ENCODE peak calls at places on chromosomes 12 and 14, in seven cellular contexts. One of them, this sample, is unnamed.

GRCh38 chr14:101825797-101826196 is 64.3 kb downstream of the PPP2R5C start:
- DNase-seq in cardiac muscle cell: no peak
- DNase-seq in stimulated activated CD4-positive, alpha-beta T cell treated with anti-CD3 and anti-CD28 coated beads, Interleukin-2, amount 100 ng/mL, for 24 hours: no peak
- DNase-seq in iPS DF 6.9: no peak
- DNase-seq in MCF 10A: no peak
- DNase-seq in posterior vena cava: no peak
- DNase-seq in sigmoid colon: no peak
- DNase-seq in this sample: no peak

GRCh38 chr14:105092124-105092911 is 27.1 kb upstream of the GPR132 start:
- DNase-seq in cardiac muscle cell: no peak
- DNase-seq in stimulated activated CD4-positive, alpha-beta T cell treated with anti-CD3 and anti-CD28 coated beads, Interleukin-2, amount 100 ng/mL, for 24 hours: no peak
- DNase-seq in iPS DF 6.9: no peak
- DNase-seq in MCF 10A: peak; percentile 36
- DNase-seq in posterior vena cava: peak; percentile 79
- DNase-seq in sigmoid colon: peak; percentile 84
- DNase-seq in this sample: peak; percentile 89

GRCh38 chr12:65561798-65562382 is 262.4 kb upstream of the HMGA2 start:
- DNase-seq in cardiac muscle cell: peak; percentile 78
- DNase-seq in stimulated activated CD4-positive, alpha-beta T cell treated with anti-CD3 and anti-CD28 coated beads, Interleukin-2, amount 100 ng/mL, for 24 hours: no peak
- DNase-seq in iPS DF 6.9: no peak
- DNase-seq in MCF 10A: peak; percentile 40
- DNase-seq in posterior vena cava: no peak
- DNase-seq in sigmoid colon: no peak
- DNase-seq in this sample: no peak

GRCh38 chr14:83347874-83348273 is 1814.2 kb upstream of the SEL1L start:
- DNase-seq in cardiac muscle cell: no peak
- DNase-seq in stimulated activated CD4-positive, alpha-beta T cell treated with anti-CD3 and anti-CD28 coated beads, Interleukin-2, amount 100 ng/mL, for 24 hours: no peak
- DNase-seq in iPS DF 6.9: no peak
- DNase-seq in MCF 10A: no peak
- DNase-seq in posterior vena cava: no peak
- DNase-seq in sigmoid colon: no peak
- DNase-seq in this sample: no peak

GRCh38 chr14:105144231-105144665 is 24.3 kb downstream of the JAG2 start:
- DNase-seq in cardiac muscle cell: no peak
- DNase-seq in stimulated activated CD4-positive, alpha-beta T cell treated with anti-CD3 and anti-CD28 coated beads, Interleukin-2, amount 100 ng/mL, for 24 hours: no peak
- DNase-seq in iPS DF 6.9: no peak
- DNase-seq in MCF 10A: no peak
- DNase-seq in posterior vena cava: peak; percentile 74
- DNase-seq in sigmoid colon: peak; percentile 41
- DNase-seq in this sample: no peak

GRCh38 chr14:103284574-103285467 is 49.2 kb upstream of the EIF5 start:
- DNase-seq in cardiac muscle cell: peak; percentile 41
- DNase-seq in stimulated activated CD4-positive, alpha-beta T cell treated with anti-CD3 and anti-CD28 coated beads, Interleukin-2, amount 100 ng/mL, for 24 hours: no peak
- DNase-seq in iPS DF 6.9: no peak
- DNase-seq in MCF 10A: peak; percentile 57
- DNase-seq in posterior vena cava: peak; percentile 34
- DNase-seq in sigmoid colon: no peak
- DNase-seq in this sample: no peak

GRCh38 chr12:74980510-74980909 is 229.1 kb downstream of the KCNC2 start:
- DNase-seq in cardiac muscle cell: no peak
- DNase-seq in stimulated activated CD4-positive, alpha-beta T cell treated with anti-CD3 and anti-CD28 coated beads, Interleukin-2, amount 100 ng/mL, for 24 hours: no peak
- DNase-seq in iPS DF 6.9: no peak
- DNase-seq in MCF 10A: no peak
- DNase-seq in posterior vena cava: no peak
- DNase-seq in sigmoid colon: no peak
- DNase-seq in this sample: no peak

GRCh38 chr12:9132008-9132535 is 16.4 kb upstream of the A2M start:
- DNase-seq in cardiac muscle cell: no peak
- DNase-seq in stimulated activated CD4-positive, alpha-beta T cell treated with anti-CD3 and anti-CD28 coated beads, Interleukin-2, amount 100 ng/mL, for 24 hours: no peak
- DNase-seq in iPS DF 6.9: no peak
- DNase-seq in MCF 10A: no peak
- DNase-seq in posterior vena cava: no peak
- DNase-seq in sigmoid colon: no peak
- DNase-seq in this sample: no peak

GRCh38 chr14:76940057-76940456 is 88.5 kb downstream of the IRF2BPL start:
- DNase-seq in cardiac muscle cell: no peak
- DNase-seq in stimulated activated CD4-positive, alpha-beta T cell treated with anti-CD3 and anti-CD28 coated beads, Interleukin-2, amount 100 ng/mL, for 24 hours: no peak
- DNase-seq in iPS DF 6.9: no peak
- DNase-seq in MCF 10A: no peak
- DNase-seq in posterior vena cava: no peak
- DNase-seq in sigmoid colon: no peak
- DNase-seq in this sample: no peak

GRCh38 chr12:90015228-90015627 is 306.6 kb upstream of the ATP2B1 start:
- DNase-seq in cardiac muscle cell: peak; percentile 55
- DNase-seq in stimulated activated CD4-positive, alpha-beta T cell treated with anti-CD3 and anti-CD28 coated beads, Interleukin-2, amount 100 ng/mL, for 24 hours: no peak
- DNase-seq in iPS DF 6.9: no peak
- DNase-seq in MCF 10A: peak; percentile 12
- DNase-seq in posterior vena cava: no peak
- DNase-seq in sigmoid colon: no peak
- DNase-seq in this sample: no peak

GRCh38 chr12:49843871-49844437 is 1.0 kb upstream of the BCDIN3D start:
- DNase-seq in cardiac muscle cell: no peak
- DNase-seq in stimulated activated CD4-positive, alpha-beta T cell treated with anti-CD3 and anti-CD28 coated beads, Interleukin-2, amount 100 ng/mL, for 24 hours: no peak
- DNase-seq in iPS DF 6.9: no peak
- DNase-seq in MCF 10A: no peak
- DNase-seq in posterior vena cava: no peak
- DNase-seq in sigmoid colon: no peak
- DNase-seq in this sample: no peak

GRCh38 chr14:69268223-69268622 is 8.3 kb downstream of the GALNT16 start:
- DNase-seq in cardiac muscle cell: peak; percentile 31
- DNase-seq in stimulated activated CD4-positive, alpha-beta T cell treated with anti-CD3 and anti-CD28 coated beads, Interleukin-2, amount 100 ng/mL, for 24 hours: no peak
- DNase-seq in iPS DF 6.9: no peak
- DNase-seq in MCF 10A: no peak
- DNase-seq in posterior vena cava: no peak
- DNase-seq in sigmoid colon: no peak
- DNase-seq in this sample: no peak

GRCh38 chr12:45648070-45648469 is 81.4 kb upstream of the ARID2 start:
- DNase-seq in cardiac muscle cell: no peak
- DNase-seq in stimulated activated CD4-positive, alpha-beta T cell treated with anti-CD3 and anti-CD28 coated beads, Interleukin-2, amount 100 ng/mL, for 24 hours: no peak
- DNase-seq in iPS DF 6.9: no peak
- DNase-seq in MCF 10A: no peak
- DNase-seq in posterior vena cava: no peak
- DNase-seq in sigmoid colon: no peak
- DNase-seq in this sample: no peak

GRCh38 chr12:93098077-93098476 is 169.0 kb upstream of the EEA1 start:
- DNase-seq in cardiac muscle cell: peak; percentile 55
- DNase-seq in stimulated activated CD4-positive, alpha-beta T cell treated with anti-CD3 and anti-CD28 coated beads, Interleukin-2, amount 100 ng/mL, for 24 hours: peak; percentile 72
- DNase-seq in iPS DF 6.9: no peak
- DNase-seq in MCF 10A: peak; percentile 59
- DNase-seq in posterior vena cava: peak; percentile 82
- DNase-seq in sigmoid colon: no peak
- DNase-seq in this sample: no peak

GRCh38 chr14:68624541-68625220 is 168.2 kb downstream of the ZFP36L1 start:
- DNase-seq in cardiac muscle cell: no peak
- DNase-seq in stimulated activated CD4-positive, alpha-beta T cell treated with anti-CD3 and anti-CD28 coated beads, Interleukin-2, amount 100 ng/mL, for 24 hours: no peak
- DNase-seq in iPS DF 6.9: no peak
- DNase-seq in MCF 10A: no peak
- DNase-seq in posterior vena cava: no peak
- DNase-seq in sigmoid colon: no peak
- DNase-seq in this sample: no peak

GRCh38 chr14:41120400-41120799 is 486.3 kb upstream of the LRFN5 start:
- DNase-seq in cardiac muscle cell: no peak
- DNase-seq in stimulated activated CD4-positive, alpha-beta T cell treated with anti-CD3 and anti-CD28 coated beads, Interleukin-2, amount 100 ng/mL, for 24 hours: no peak
- DNase-seq in iPS DF 6.9: no peak
- DNase-seq in MCF 10A: no peak
- DNase-seq in posterior vena cava: no peak
- DNase-seq in sigmoid colon: no peak
- DNase-seq in this sample: no peak

GRCh38 chr14:50339178-50339804 is 27.2 kb downstream of the DMAC2L start:
- DNase-seq in cardiac muscle cell: no peak
- DNase-seq in stimulated activated CD4-positive, alpha-beta T cell treated with anti-CD3 and anti-CD28 coated beads, Interleukin-2, amount 100 ng/mL, for 24 hours: no peak
- DNase-seq in iPS DF 6.9: no peak
- DNase-seq in MCF 10A: no peak
- DNase-seq in posterior vena cava: no peak
- DNase-seq in sigmoid colon: no peak
- DNase-seq in this sample: no peak

GRCh38 chr14:32724864-32725550 is 213.7 kb upstream of the NPAS3 start:
- DNase-seq in cardiac muscle cell: peak; percentile 83
- DNase-seq in stimulated activated CD4-positive, alpha-beta T cell treated with anti-CD3 and anti-CD28 coated beads, Interleukin-2, amount 100 ng/mL, for 24 hours: no peak
- DNase-seq in iPS DF 6.9: no peak
- DNase-seq in MCF 10A: peak; percentile 48
- DNase-seq in posterior vena cava: no peak
- DNase-seq in sigmoid colon: no peak
- DNase-seq in this sample: no peak

GRCh38 chr12:1885605-1886245 is 32.7 kb downstream of the CACNA2D4 start:
- DNase-seq in cardiac muscle cell: no peak
- DNase-seq in stimulated activated CD4-positive, alpha-beta T cell treated with anti-CD3 and anti-CD28 coated beads, Interleukin-2, amount 100 ng/mL, for 24 hours: no peak
- DNase-seq in iPS DF 6.9: no peak
- DNase-seq in MCF 10A: no peak
- DNase-seq in posterior vena cava: no peak
- DNase-seq in sigmoid colon: no peak
- DNase-seq in this sample: no peak